ENCODE peak calls at places on chromosome 13, in four cellular contexts. H is ovary, O is T follicular helper cell, I is fibroblast of lung. V is an unnamed sample.

GRCh38 chr13:52703482-52703881 is 36.1 kb downstream of the CNMD start:
- DNase-seq in H (no peak), O (no peak), I (no peak), V (no peak)

GRCh38 chr13:42001580-42001979 is 40.7 kb upstream of the VWA8 start:
- DNase-seq in H (peak; percentile 59), O (no peak), I (peak; percentile 96), V (no peak)

GRCh38 chr13:24228852-24229458 is 68.4 kb downstream of the SPATA13 start:
- DNase-seq in H (no peak), O (peak; percentile 15), I (peak; percentile 68), V (no peak)

GRCh38 chr13:76886005-76886291 is 257 bp downstream of the KCTD12 start:
- DNase-seq in H (no peak), O (no peak), I (no peak), V (peak; percentile 27)

GRCh38 chr13:79723462-79724116 is 242.6 kb downstream of the NDFIP2 start:
- DNase-seq in H (no peak), O (no peak), I (no peak), V (no peak)

GRCh38 chr13:35599385-35599784 is 122.9 kb upstream of the MAB21L1 start:
- DNase-seq in H (no peak), O (no peak), I (no peak), V (no peak)

GRCh38 chr13:44732503-44733098 is 156.5 kb upstream of the TSC22D1 start:
- DNase-seq in H (no peak), O (no peak), I (no peak), V (no peak)

GRCh38 chr13:113906566-113906965 is 42.7 kb upstream of the GAS6 start:
- DNase-seq in H (peak; percentile 30), O (no peak), I (no peak), V (no peak)

GRCh38 chr13:79522583-79522982 is 41.6 kb downstream of the NDFIP2 start:
- DNase-seq in H (no peak), O (no peak), I (peak; percentile 95), V (no peak)

GRCh38 chr13:103466761-103467160 is 400.5 kb upstream of the SLC10A2 start:
- DNase-seq in H (no peak), O (no peak), I (no peak), V (no peak)

GRCh38 chr13:83881917-83882625 is at the start of gene SLITRK1:
- DNase-seq in H (no peak), O (no peak), I (peak; percentile 74), V (no peak)

GRCh38 chr13:60969659-60970058 is 446.0 kb downstream of the PCDH20 start:
- DNase-seq in H (no peak), O (no peak), I (no peak), V (no peak)

GRCh38 chr13:103443604-103444003 is 377.4 kb upstream of the SLC10A2 start:
- DNase-seq in H (no peak), O (no peak), I (no peak), V (no peak)

GRCh38 chr13:113601166-113602070 is 16.9 kb downstream of the TFDP1 start:
- DNase-seq in H (no peak), O (no peak), I (no peak), V (no peak)

GRCh38 chr13:106794131-106794530 is 226.2 kb upstream of the ARGLU1 start:
- DNase-seq in H (no peak), O (no peak), I (no peak), V (no peak)

GRCh38 chr13:43737524-43737923 is 49.2 kb downstream of the ENOX1 start:
- DNase-seq in H (no peak), O (no peak), I (no peak), V (no peak)

GRCh38 chr13:29861694-29862110 is 11.3 kb upstream of the UBL3 start:
- DNase-seq in H (no peak), O (no peak), I (peak; percentile 98), V (no peak)

GRCh38 chr13:94173312-94173854 is 306.1 kb downstream of the DCT start:
- DNase-seq in H (no peak), O (no peak), I (peak; percentile 93), V (no peak)

V was measured in T-helper 17 cell.